ENCODE peak calls at places on chromosomes 12 and 14, in four cellular contexts. X, Z, F and W are unnamed samples.
A peak's percentile ranks its signal among the peaks of the same experiment; 100 is the strongest.

GRCh38 chr14:42299692-42300091 is 693.0 kb downstream of the LRFN5 start:
- DNase-seq in X (no peak), Z (no peak), F (no peak), W (no peak)

GRCh38 chr14:71551291-71551955 is 380.8 kb upstream of the RGS6 start:
- DNase-seq in X (no peak), Z (no peak), F (peak; percentile 84), W (peak; percentile 17)

GRCh38 chr14:101820283-101820798 is 58.8 kb downstream of the PPP2R5C start:
- DNase-seq in X (no peak), Z (no peak), F (no peak), W (no peak)

GRCh38 chr12:29565727-29566126 is 68.2 kb upstream of the OVCH1 start:
- DNase-seq in X (no peak), Z (no peak), F (no peak), W (no peak)

GRCh38 chr14:35534884-35535793 is 1.2 kb downstream of the INSM2 start:
- DNase-seq in X (peak; percentile 84), Z (peak; percentile 85), F (peak; percentile 62), W (peak; percentile 68)

GRCh38 chr12:40692617-40693502 is 621 bp downstream of the CNTN1 start:
- DNase-seq in X (peak; percentile 20), Z (peak; percentile 66), F (no peak), W (no peak)

GRCh38 chr12:132186857-132187620 is 42.8 kb downstream of the NOC4L start:
- DNase-seq in X (no peak), Z (no peak), F (no peak), W (no peak)

GRCh38 chr12:68613209-68613904 is 2.7 kb downstream of the RAP1B start:
- DNase-seq in X (no peak), Z (no peak), F (no peak), W (no peak)

GRCh38 chr14:36513012-36513420 is 7.0 kb downstream of the NKX2-1 start:
- DNase-seq in X (no peak), Z (no peak), F (no peak), W (no peak)

GRCh38 chr12:47650469-47650868 is 55.4 kb downstream of the RPAP3 start:
- DNase-seq in X (no peak), Z (no peak), F (peak; percentile 50), W (no peak)

GRCh38 chr14:103516426-103517171 is 6.0 kb downstream of the CKB start:
- DNase-seq in X (no peak), Z (no peak), F (no peak), W (no peak)

GRCh38 chr12:26555139-26555538 is 277.9 kb downstream of the ITPR2 start:
- DNase-seq in X (no peak), Z (no peak), F (peak; percentile 53), W (no peak)

GRCh38 chr14:29858299-29858698 is 69.3 kb downstream of the PRKD1 start:
- DNase-seq in X (no peak), Z (no peak), F (no peak), W (no peak)

GRCh38 chr12:93106910-93107309 is 177.8 kb upstream of the EEA1 start:
- DNase-seq in X (no peak), Z (no peak), F (no peak), W (no peak)

GRCh38 chr12:55142896-55143870 is 17.0 kb downstream of the OR9K2 start:
- DNase-seq in X (peak; percentile 35), Z (peak; percentile 69), F (peak; percentile 38), W (peak; percentile 72)

GRCh38 chr12:51907083-51907863 is at the start of gene ACVRL1:
- DNase-seq in X (no peak), Z (no peak), F (no peak), W (peak; percentile 49)

GRCh38 chr14:49992901-49993335 is 100.0 kb downstream of the ARF6 start:
- DNase-seq in X (no peak), Z (no peak), F (peak; percentile 91), W (no peak)

GRCh38 chr12:130818381-130819247 is 20.4 kb downstream of the STX2 start:
- DNase-seq in X (peak; percentile 65), Z (peak; percentile 95), F (no peak), W (peak; percentile 79)

GRCh38 chr12:30438526-30439120 is 257.0 kb downstream of the IPO8 start:
- DNase-seq in X (no peak), Z (no peak), F (no peak), W (no peak)

GRCh38 chr12:81692008-81692407 is 67.1 kb downstream of the PPFIA2 start:
- DNase-seq in X (no peak), Z (no peak), F (no peak), W (no peak)

GRCh38 chr14:101819251-101819990 is 57.9 kb downstream of the PPP2R5C start:
- DNase-seq in X (no peak), Z (no peak), F (no peak), W (no peak)

GRCh38 chr12:50419112-50419909 is 18.6 kb downstream of the LARP4 start:
- DNase-seq in X (no peak), Z (no peak), F (no peak), W (no peak)

GRCh38 chr12:104720346-104721064 is 237.6 kb downstream of the SLC41A2 start:
- DNase-seq in X (no peak), Z (no peak), F (peak; percentile 47), W (no peak)

GRCh38 chr14:96092936-96093335 is 53.8 kb downstream of the C14orf132 start:
- DNase-seq in X (no peak), Z (no peak), F (no peak), W (no peak)

GRCh38 chr12:6612247-6612646 is 5.1 kb upstream of the CHD4 start:
- DNase-seq in X (no peak), Z (no peak), F (no peak), W (no peak)

GRCh38 chr12:6607751-6608591 is 792 bp upstream of the CHD4 start:
- DNase-seq in X (no peak), Z (peak; percentile 70), F (peak; percentile 25), W (peak; percentile 92)

GRCh38 chr12:6605425-6606330 is 1.5 kb downstream of the CHD4 start:
- DNase-seq in X (no peak), Z (peak; percentile 62), F (peak; percentile 37), W (no peak)

GRCh38 chr12:6606331-6607131 is 648 bp downstream of the CHD4 start:
- DNase-seq in X (no peak), Z (peak; percentile 45), F (peak; percentile 23), W (peak; percentile 31)

GRCh38 chr12:6608592-6609311 is 1.6 kb upstream of the CHD4 start:
- DNase-seq in X (no peak), Z (peak; percentile 65), F (no peak), W (peak; percentile 51)
- H4K8ac ChIP-seq in X (no peak overlapping the region), Z (no peak overlapping the region), F (no peak overlapping the region), W (no peak overlapping the region)

GRCh38 chr14:68191567-68192321 is 372.2 kb downstream of the RAD51B start:
- DNase-seq in X (no peak), Z (no peak), F (peak; percentile 37), W (no peak)

GRCh38 chr14:68192935-68193334 is 373.4 kb downstream of the RAD51B start:
- DNase-seq in X (no peak), Z (no peak), F (no peak), W (no peak)

GRCh38 chr14:68193970-68194634 is 374.5 kb downstream of the RAD51B start:
- DNase-seq in X (no peak), Z (no peak), F (no peak), W (peak; percentile 18)

GRCh38 chr14:68198713-68199464 is 379.3 kb downstream of the RAD51B start:
- DNase-seq in X (no peak), Z (no peak), F (no peak), W (no peak)

GRCh38 chr14:68195126-68195525 is 375.5 kb downstream of the RAD51B start:
- DNase-seq in X (no peak), Z (peak; percentile 40), F (no peak), W (no peak)
- H3K4me1 ChIP-seq in X (peaks cover 13% of the 10 kb centered on the region), Z (peaks cover 5% of the 10 kb centered on the region), F (peaks cover 2% of the 10 kb centered on the region), W (peaks cover 2% of the 10 kb centered on the region)

DNA sequence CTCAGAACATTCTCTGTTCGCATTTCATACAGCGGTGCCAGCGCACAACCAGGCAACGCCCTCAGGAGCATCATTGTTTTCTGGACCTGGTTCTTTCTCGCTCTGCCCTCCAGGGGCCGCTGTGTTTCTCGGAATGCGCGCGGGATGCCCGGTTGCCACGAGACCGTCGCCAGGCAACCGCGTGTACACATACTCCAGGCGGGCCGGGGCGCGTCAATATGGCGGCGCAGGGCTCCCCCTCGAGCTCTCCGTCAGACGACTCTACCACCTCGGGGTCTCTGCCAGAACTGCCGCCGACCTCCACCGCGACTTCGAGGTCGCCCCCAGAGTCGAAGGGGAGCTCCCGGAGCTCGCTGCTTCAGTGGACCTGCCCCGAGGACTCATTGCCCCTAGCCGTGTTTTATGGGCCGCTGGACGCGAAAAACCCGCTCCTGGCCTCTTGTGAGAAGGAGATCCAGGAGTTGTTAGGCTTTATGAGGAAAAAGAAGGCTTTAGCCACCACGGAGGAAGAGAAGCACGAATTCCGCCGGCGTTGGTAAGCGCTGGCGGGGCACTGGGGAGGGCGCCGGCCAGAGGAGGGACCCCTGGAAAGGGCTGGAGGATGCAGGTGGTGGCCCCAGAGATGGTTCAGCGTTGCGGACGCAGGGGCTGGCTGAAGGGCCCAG is at the start of gene CFAP54:
- DNase-seq in X (peak; percentile 92), Z (peak; percentile 95), F (peak; percentile 89), W (peak; percentile 97)
- H4K8ac ChIP-seq in X (no peak within 1 kb of the TSS), Z (no peak within 1 kb of the TSS), F (no peak within 1 kb of the TSS), W (no peak within 1 kb of the TSS)

DNA sequence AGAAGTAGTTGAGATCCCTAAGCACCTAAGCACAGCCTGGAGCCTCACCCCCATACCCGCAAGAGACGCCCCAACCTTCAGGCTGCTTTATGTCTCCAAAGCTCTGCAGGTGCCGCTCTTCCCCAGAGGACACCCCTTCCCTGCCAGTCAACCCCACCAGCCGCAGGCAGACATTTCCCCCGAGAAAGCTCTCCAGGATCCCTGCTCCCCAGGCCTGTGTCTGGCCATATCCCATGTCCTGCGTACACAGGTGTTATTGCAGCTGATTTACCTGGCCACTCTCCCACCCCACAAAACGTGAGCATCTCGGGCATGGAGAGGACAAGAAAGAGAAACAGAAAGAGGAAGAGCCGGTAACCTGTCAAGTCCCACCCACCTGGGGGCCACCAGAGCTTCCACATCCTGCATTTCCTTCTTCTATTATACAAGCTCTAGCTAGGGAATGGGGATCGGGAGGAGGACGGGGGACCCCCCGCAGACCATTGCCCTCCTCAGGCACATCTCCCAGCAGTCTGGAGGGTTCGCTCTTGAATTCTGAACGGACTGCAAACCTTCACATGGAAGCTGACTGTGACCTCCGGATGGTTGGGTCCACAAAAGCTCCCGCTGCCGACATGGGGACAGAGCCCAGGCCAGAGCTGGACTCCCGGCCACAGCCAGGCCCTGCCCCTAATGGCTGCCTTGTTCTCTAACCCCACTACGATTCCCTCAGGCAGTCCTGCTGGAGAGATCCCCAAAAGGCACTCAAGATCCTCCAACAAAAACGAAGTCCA is 17.6 kb downstream of the CCDC88C start:
- DNase-seq in X (no peak), Z (peak; percentile 43), F (no peak), W (no peak)
- H3K4me1 ChIP-seq in X (no peaks in the 10 kb centered on the region), Z (peaks cover 28% of the 10 kb centered on the region), F (no peaks in the 10 kb centered on the region), W (peaks cover 15% of the 10 kb centered on the region)

DNA sequence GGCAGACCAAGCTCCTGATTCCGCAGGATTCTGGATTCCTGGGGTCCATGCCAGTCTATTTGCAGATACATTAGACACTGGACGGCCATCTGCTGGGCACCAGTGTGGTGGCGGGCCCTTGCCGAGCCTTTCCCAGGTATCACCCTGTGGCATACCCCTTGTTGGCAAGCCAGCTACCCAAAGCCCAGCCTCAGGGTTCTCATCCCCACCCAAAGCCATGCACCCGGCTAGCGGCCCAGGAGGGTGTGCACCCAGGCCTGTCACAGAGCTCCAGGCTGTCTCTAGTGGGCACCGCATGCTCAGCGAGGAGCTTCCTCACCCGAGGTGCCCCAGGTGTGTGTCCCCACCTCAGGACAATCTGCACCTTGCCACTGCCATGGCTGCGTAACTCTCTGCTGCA is 13.7 kb downstream of the MMAB start:
- DNase-seq in X (no peak), Z (no peak), F (no peak), W (no peak)
- H4K8ac ChIP-seq in X (no peak overlapping the region), Z (no peak overlapping the region), F (no peak overlapping the region), W (no peak overlapping the region)